ENCODE peak calls at places on chromosomes 16 and 17, in nine cellular contexts. T is renal cortical epithelial cell; G is substantia nigra; F is cardiac fibroblast; X is foreskin fibroblast; W is HT1080; J is T-helper 1 cell; L is ELR; E is stimulated activated naive CD8-positive, alpha-beta T cell treated with anti-CD3 and anti-CD28 coated beads, Interleukin-15, amount 100 ng/mL, for 72 hours. R is an unnamed sample.
A peak's percentile ranks its signal among the peaks of the same experiment; 100 is the strongest.

GRCh38 chr17:60154616-60155426 is 5.0 kb downstream of the CA4 start:
- DNase-seq in T (no peak), G (peak; percentile 20), F (peak; percentile 79), X (peak; percentile 88), W (peak; percentile 49), J (no peak), L (peak; percentile 68), E (no peak), R (peak; percentile 29)

GRCh38 chr16:80433617-80434016 is 107.2 kb upstream of the DYNLRB2 start:
- DNase-seq in T (peak; percentile 34), G (no peak), F (no peak), X (no peak), W (peak; percentile 63), J (peak; percentile 3), L (peak; percentile 2), E (no peak), R (no peak)

GRCh38 chr16:30382398-30383015 is at the start of gene SEPTIN1:
- DNase-seq in T (no peak), G (no peak), F (no peak), X (no peak), W (no peak), J (peak; percentile 89), L (no peak), E (peak; percentile 68), R (no peak)

GRCh38 chr17:21286771-21287702 is 2.5 kb downstream of the MAP2K3 start:
- DNase-seq in T (peak; percentile 63), G (no peak), F (no peak), X (no peak), W (no peak), J (peak; percentile 34), L (peak; percentile 26), E (no peak), R (no peak)

GRCh38 chr17:1299729-1300579 is 20.5 kb downstream of the TRARG1 start:
- DNase-seq in T (no peak), G (no peak), F (no peak), X (no peak), W (no peak), J (no peak), L (no peak), E (no peak), R (no peak)

GRCh38 chr17:5826384-5826783 is 242.1 kb upstream of the NLRP1 start:
- DNase-seq in T (peak; percentile 60), G (no peak), F (no peak), X (peak; percentile 61), W (peak; percentile 67), J (no peak), L (peak; percentile 81), E (no peak), R (peak; percentile 35)

GRCh38 chr16:87543436-87544191 is 50.8 kb upstream of the ZCCHC14 start:
- DNase-seq in T (no peak), G (no peak), F (no peak), X (no peak), W (no peak), J (peak; percentile 11), L (no peak), E (no peak), R (no peak)

GRCh38 chr16:88700636-88701482 is 5.3 kb downstream of the RNF166 start:
- DNase-seq in T (peak; percentile 42), G (peak; percentile 64), F (peak; percentile 95), X (peak; percentile 75), W (peak; percentile 97), J (peak; percentile 96), L (peak; percentile 96), E (peak; percentile 87), R (peak; percentile 89)

GRCh38 chr16:52837251-52837650 is 215.4 kb downstream of the CHD9NB start:
- DNase-seq in T (peak; percentile 61), G (no peak), F (no peak), X (no peak), W (peak; percentile 70), J (no peak), L (peak; percentile 57), E (no peak), R (peak; percentile 18)

GRCh38 chr16:879986-880385 is 79.5 kb upstream of the GNG13 start:
- DNase-seq in T (no peak), G (no peak), F (no peak), X (no peak), W (no peak), J (no peak), L (no peak), E (no peak), R (no peak)

GRCh38 chr16:86117756-86118155 is 218.8 kb downstream of the IRF8 start:
- DNase-seq in T (no peak), G (no peak), F (no peak), X (peak; percentile 19), W (no peak), J (no peak), L (no peak), E (no peak), R (no peak)

GRCh38 chr17:81365601-81366585 is 29.4 kb upstream of the BAHCC1 start:
- DNase-seq in T (peak; percentile 97), G (no peak), F (peak; percentile 85), X (no peak), W (peak; percentile 76), J (peak; percentile 43), L (no peak), E (no peak), R (peak; percentile 54)

GRCh38 chr16:17238285-17239028 is 232.3 kb downstream of the XYLT1 start:
- DNase-seq in T (no peak), G (no peak), F (no peak), X (peak; percentile 43), W (no peak), J (peak; percentile 65), L (no peak), E (peak; percentile 57), R (no peak)

GRCh38 chr17:42918902-42919521 is 18.4 kb downstream of the G6PC1 start:
- DNase-seq in T (peak; percentile 15), G (no peak), F (no peak), X (no peak), W (no peak), J (no peak), L (no peak), E (no peak), R (no peak)

GRCh38 chr17:1829189-1829578 is 518 bp downstream of the SMYD4 start:
- DNase-seq in T (no peak), G (peak; percentile 36), F (peak; percentile 16), X (no peak), W (peak; percentile 22), J (no peak), L (peak; percentile 47), E (peak; percentile 8), R (peak; percentile 9)

GRCh38 chr17:40316571-40317344 is 7.8 kb downstream of the RARA start:
- DNase-seq in T (no peak), G (no peak), F (peak; percentile 75), X (peak; percentile 95), W (peak; percentile 68), J (peak; percentile 1), L (peak; percentile 90), E (no peak), R (peak; percentile 84)

GRCh38 chr16:11349599-11350276 is 4.5 kb downstream of the RMI2 start:
- DNase-seq in T (peak; percentile 81), G (peak; percentile 27), F (peak; percentile 74), X (peak; percentile 86), W (peak; percentile 28), J (no peak), L (peak; percentile 71), E (no peak), R (peak; percentile 41)

GRCh38 chr17:43714338-43715149 is 44.0 kb downstream of the SOST start:
- DNase-seq in T (peak; percentile 95), G (no peak), F (no peak), X (peak; percentile 50), W (peak; percentile 87), J (no peak), L (peak; percentile 91), E (no peak), R (peak; percentile 77)

GRCh38 chr16:58011652-58012051 is 10.4 kb downstream of the USB1 start:
- DNase-seq in T (peak; percentile 31), G (no peak), F (peak; percentile 47), X (peak; percentile 75), W (peak; percentile 52), J (no peak), L (peak; percentile 94), E (no peak), R (peak; percentile 40)

GRCh38 chr17:44414394-44415155 is 25.1 kb upstream of the ITGA2B start:
- DNase-seq in T (no peak), G (no peak), F (no peak), X (no peak), W (no peak), J (no peak), L (no peak), E (no peak), R (no peak)

GRCh38 chr16:57262841-57263584 is 18.0 kb downstream of the ARL2BP start:
- DNase-seq in T (no peak), G (peak; percentile 65), F (no peak), X (no peak), W (no peak), J (no peak), L (no peak), E (no peak), R (no peak)

GRCh38 chr17:4499431-4500187 is 928 bp downstream of the SPNS2 start:
- DNase-seq in T (no peak), G (peak; percentile 63), F (no peak), X (peak; percentile 18), W (no peak), J (no peak), L (no peak), E (peak; percentile 34), R (peak; percentile 2)

GRCh38 chr17:73522696-73523095 is 121.5 kb downstream of the SDK2 start:
- DNase-seq in T (no peak), G (no peak), F (no peak), X (no peak), W (no peak), J (no peak), L (no peak), E (no peak), R (no peak)

GRCh38 chr17:76275382-76276068 is 10.4 kb downstream of the UBALD2 start:
- DNase-seq in T (no peak), G (no peak), F (no peak), X (no peak), W (no peak), J (peak; percentile 15), L (no peak), E (peak; percentile 30), R (no peak)

GRCh38 chr17:77963441-77963840 is 4.9 kb downstream of the TNRC6C start:
- DNase-seq in T (peak; percentile 82), G (peak; percentile 50), F (peak; percentile 94), X (peak; percentile 93), W (peak; percentile 68), J (no peak), L (peak; percentile 28), E (peak; percentile 19), R (no peak)

GRCh38 chr16:29651950-29652349 is 11.1 kb upstream of the SPN start:
- DNase-seq in T (no peak), G (no peak), F (no peak), X (no peak), W (no peak), J (no peak), L (no peak), E (no peak), R (no peak)

GRCh38 chr16:20868890-20869289 is 31.3 kb downstream of the DCUN1D3 start:
- DNase-seq in T (peak; percentile 42), G (peak; percentile 79), F (peak; percentile 86), X (peak; percentile 86), W (peak; percentile 71), J (no peak), L (peak; percentile 24), E (no peak), R (peak; percentile 61)

R was measured in HCEC 1CT.